ENCODE peak calls at places on chromosomes 2 and 18, in ten cellular contexts. S is T follicular helper cell; X is nucleus accumbens; F is right lobe of liver; V is NCI-H1436; A is NCI-H1092; M is cortex of kidney; O is A549; R is skeletal muscle cell; H is activated effector memory CD4-positive, alpha-beta T cell treated with anti-CD3 and anti-CD28 coated beads, Interleukin-2, amount 50 U/mL, for 16 hours. D is an unnamed sample.

GRCh38 chr2:54650612-54651011 is 72.8 kb upstream of the EML6 start:
- DNase-seq in X (no peak), O (no peak), M (no peak), V (no peak), H (no peak), S (no peak), A (no peak), R (no peak), F (no peak), D (no peak)

GRCh38 chr2:219466816-219467735 is 31.6 kb upstream of the GMPPA start:
- DNase-seq in V (no peak), F (no peak), X (no peak), H (no peak), M (no peak), O (no peak), S (no peak), R (no peak), A (no peak), D (no peak)

GRCh38 chr2:45068643-45069140 is 59.4 kb upstream of the SIX2 start:
- DNase-seq in O (no peak), M (no peak), V (no peak), R (no peak), X (no peak), S (no peak), F (no peak), A (no peak), H (no peak), D (no peak)

GRCh38 chr2:73172963-73173362 is 29.4 kb upstream of the NOTO start:
- DNase-seq in A (no peak), S (no peak), X (peak), H (peak), F (no peak), M (no peak), R (peak), V (no peak), O (no peak), D (no peak)

GRCh38 chr2:20986540-20986939 is 57.3 kb downstream of the APOB start:
- DNase-seq in M (no peak), A (no peak), F (no peak), S (no peak), V (no peak), R (no peak), O (no peak), H (no peak), X (no peak), D (no peak)

GRCh38 chr18:3916082-3916481 is 466.1 kb downstream of the TGIF1 start:
- DNase-seq in S (no peak), R (no peak), H (no peak), O (no peak), X (no peak), M (no peak), V (no peak), F (no peak), A (no peak), D (no peak)

GRCh38 chr2:42110287-42110973 is 58.7 kb upstream of the EML4 start:
- DNase-seq in V (no peak), A (no peak), H (no peak), F (no peak), S (no peak), O (no peak), M (no peak), X (no peak), R (no peak), D (no peak)

GRCh38 chr2:220682616-220683015 is 889.5 kb downstream of the EPHA4 start:
- DNase-seq in F (no peak), H (no peak), O (peak), R (no peak), X (no peak), S (no peak), A (no peak), M (no peak), V (no peak), D (no peak)

GRCh38 chr18:26071725-26072124 is 18.7 kb downstream of the SS18 start:
- DNase-seq in O (no peak), S (no peak), R (no peak), M (no peak), V (no peak), H (no peak), F (no peak), X (no peak), A (no peak), D (no peak)

GRCh38 chr2:670637-671036 is 6.6 kb downstream of the TMEM18 start:
- DNase-seq in V (no peak), M (no peak), X (no peak), S (no peak), H (no peak), F (no peak), R (no peak), O (no peak), A (no peak), D (no peak)

GRCh38 chr18:27353273-27353672 is 168.2 kb upstream of the CHST9 start:
- DNase-seq in V (no peak), F (no peak), X (no peak), S (no peak), A (no peak), R (no peak), O (no peak), M (no peak), H (no peak), D (no peak)

GRCh38 chr2:199329466-199329865 is 128.3 kb downstream of the SATB2 start:
- DNase-seq in A (no peak), X (no peak), V (no peak), M (no peak), F (no peak), R (no peak), O (no peak), S (no peak), H (no peak), D (no peak)

GRCh38 chr2:16972276-16972675 is 306.6 kb upstream of the CYRIA start:
- DNase-seq in H (no peak), X (no peak), V (no peak), M (no peak), R (no peak), O (no peak), S (no peak), A (no peak), F (no peak), D (no peak)

GRCh38 chr2:229725716-229726346 is 11.5 kb upstream of the DNER start:
- DNase-seq in H (no peak), S (no peak), V (peak), O (peak), X (no peak), F (no peak), M (no peak), R (peak), A (no peak), D (no peak)

GRCh38 chr2:225337183-225337582 is 62.3 kb upstream of the NYAP2 start:
- DNase-seq in S (no peak), V (no peak), F (no peak), A (no peak), X (no peak), H (no peak), R (peak), M (no peak), O (no peak), D (no peak)

GRCh38 chr18:11148655-11149440 is 521 bp downstream of the PIEZO2 start:
- DNase-seq in V (no peak), O (no peak), A (no peak), M (no peak), R (no peak), F (peak), X (no peak), H (no peak), S (no peak), D (no peak)

GRCh38 chr2:59584958-59585357 is 968.5 kb downstream of the BCL11A start:
- DNase-seq in H (no peak), X (no peak), S (no peak), A (peak), M (no peak), R (no peak), O (peak), F (no peak), V (peak), D (no peak)

GRCh38 chr2:9675369-9676351 is 44.9 kb upstream of the YWHAQ start:
- DNase-seq in M (no peak), H (no peak), X (peak), V (peak), A (no peak), O (peak), F (no peak), R (peak), S (no peak), D (no peak)

GRCh38 chr2:232668805-232669444 is 28.2 kb upstream of the GIGYF2 start:
- DNase-seq in V (no peak), A (no peak), S (no peak), O (peak), R (no peak), X (no peak), F (no peak), H (no peak), M (no peak), D (no peak)

GRCh38 chr18:24991661-24992060 is 360.3 kb downstream of the ZNF521 start:
- DNase-seq in V (no peak), R (no peak), O (no peak), X (no peak), F (no peak), S (no peak), A (no peak), M (no peak), H (no peak), D (no peak)

GRCh38 chr2:203783496-203784203 is 77.2 kb downstream of the CD28 start:
- DNase-seq in R (peak), S (no peak), H (no peak), A (no peak), M (no peak), O (no peak), F (no peak), V (no peak), X (no peak), D (no peak)